ENCODE peak calls at places on chromosomes 3 and 15, in five cellular contexts. One of them, this sample, is unnamed.

GRCh38 chr15:63933522-63933921 is 99.8 kb upstream of the HERC1 start:
- DNase-seq in A549: no peak
- DNase-seq in IMR-90: peak; percentile 24
- DNase-seq in HepG2: no peak
- DNase-seq in K562: no peak
- DNase-seq in this sample: peak; percentile 8

GRCh38 chr15:91068436-91068835 is 31.6 kb upstream of the SV2B start:
- DNase-seq in A549: no peak
- DNase-seq in IMR-90: no peak
- DNase-seq in HepG2: no peak
- DNase-seq in K562: no peak
- DNase-seq in this sample: no peak

GRCh38 chr3:16060945-16061344 is 113.5 kb upstream of the GALNT15 start:
- DNase-seq in A549: peak; percentile 79
- DNase-seq in IMR-90: peak; percentile 95
- DNase-seq in HepG2: no peak
- DNase-seq in K562: no peak
- DNase-seq in this sample: no peak

GRCh38 chr3:8938021-8938420 is 25.3 kb downstream of the RAD18 start:
- DNase-seq in A549: peak; percentile 53
- DNase-seq in IMR-90: peak; percentile 59
- DNase-seq in HepG2: peak; percentile 45
- DNase-seq in K562: peak; percentile 16
- DNase-seq in this sample: peak; percentile 23

GRCh38 chr15:100060276-100060926 is 281.4 kb downstream of the ADAMTS17 start:
- DNase-seq in A549: no peak
- DNase-seq in IMR-90: peak; percentile 37
- DNase-seq in HepG2: no peak
- DNase-seq in K562: no peak
- DNase-seq in this sample: no peak

GRCh38 chr3:188943591-188943990 is 228.2 kb upstream of the TPRG1 start:
- DNase-seq in A549: no peak
- DNase-seq in IMR-90: peak; percentile 13
- DNase-seq in HepG2: no peak
- DNase-seq in K562: no peak
- DNase-seq in this sample: no peak

GRCh38 chr3:109356442-109357155 is 19.3 kb upstream of the DPPA4 start:
- DNase-seq in A549: no peak
- DNase-seq in IMR-90: no peak
- DNase-seq in HepG2: no peak
- DNase-seq in K562: no peak
- DNase-seq in this sample: no peak

GRCh38 chr15:61798631-61799030 is 261.6 kb downstream of the VPS13C start:
- DNase-seq in A549: no peak
- DNase-seq in IMR-90: no peak
- DNase-seq in HepG2: no peak
- DNase-seq in K562: no peak
- DNase-seq in this sample: no peak

GRCh38 chr3:47347217-47347801 is 33.5 kb upstream of the PTPN23 start:
- DNase-seq in A549: no peak
- DNase-seq in IMR-90: peak; percentile 79
- DNase-seq in HepG2: no peak
- DNase-seq in K562: peak; percentile 68
- DNase-seq in this sample: no peak

GRCh38 chr15:82963356-82964341 is 11.1 kb upstream of the HOMER2 start:
- DNase-seq in A549: no peak
- DNase-seq in IMR-90: no peak
- DNase-seq in HepG2: no peak
- DNase-seq in K562: no peak
- DNase-seq in this sample: no peak

GRCh38 chr3:187210555-187211327 is 13.5 kb downstream of the RTP1 start:
- DNase-seq in A549: no peak
- DNase-seq in IMR-90: peak; percentile 41
- DNase-seq in HepG2: no peak
- DNase-seq in K562: peak; percentile 20
- DNase-seq in this sample: no peak

GRCh38 chr15:58477228-58477627 is 45.4 kb downstream of the LIPC start:
- DNase-seq in A549: no peak
- DNase-seq in IMR-90: no peak
- DNase-seq in HepG2: no peak
- DNase-seq in K562: no peak
- DNase-seq in this sample: no peak

GRCh38 chr3:46082849-46083248 is 55.6 kb upstream of the XCR1 start:
- DNase-seq in A549: no peak
- DNase-seq in IMR-90: no peak
- DNase-seq in HepG2: no peak
- DNase-seq in K562: no peak
- DNase-seq in this sample: peak; percentile 39

GRCh38 chr15:93451822-93452221 is 362.8 kb upstream of the RGMA start:
- DNase-seq in A549: no peak
- DNase-seq in IMR-90: no peak
- DNase-seq in HepG2: no peak
- DNase-seq in K562: no peak
- DNase-seq in this sample: no peak

GRCh38 chr15:93452537-93453211 is 363.7 kb upstream of the RGMA start:
- DNase-seq in A549: no peak
- DNase-seq in IMR-90: no peak
- DNase-seq in HepG2: no peak
- DNase-seq in K562: no peak
- DNase-seq in this sample: no peak

GRCh38 chr15:93454788-93455187 is 365.8 kb upstream of the RGMA start:
- DNase-seq in A549: no peak
- DNase-seq in IMR-90: no peak
- DNase-seq in HepG2: no peak
- DNase-seq in K562: no peak
- DNase-seq in this sample: no peak

GRCh38 chr15:93449798-93450197 is 360.8 kb upstream of the RGMA start:
- DNase-seq in A549: no peak
- DNase-seq in IMR-90: no peak
- DNase-seq in HepG2: no peak
- DNase-seq in K562: no peak
- DNase-seq in this sample: no peak

DNA sequence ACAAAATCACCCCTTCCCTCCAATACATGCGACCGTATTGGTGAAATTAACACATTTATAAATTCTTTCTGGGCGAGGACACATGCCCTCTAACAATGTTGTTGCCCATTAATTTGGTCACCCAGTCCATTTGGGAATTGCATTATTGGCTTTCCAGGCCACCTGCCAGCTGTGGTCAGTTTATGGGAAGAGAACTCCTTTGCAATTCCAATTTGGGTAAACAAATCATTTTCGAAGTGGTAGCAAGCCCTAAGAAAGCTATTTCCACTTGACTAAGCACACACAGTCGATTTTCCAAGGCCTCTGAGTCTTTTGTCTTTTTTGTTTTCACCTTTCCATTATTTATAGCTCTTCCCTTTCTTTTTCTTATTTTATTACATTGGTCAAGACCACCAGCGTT is 362.3 kb upstream of the RGMA start:
- DNase-seq in A549: no peak
- DNase-seq in IMR-90: no peak
- DNase-seq in HepG2: no peak
- DNase-seq in K562: no peak
- DNase-seq in this sample: no peak
- TF ChIP-seq CEBPB in A549: no peak
- TF ChIP-seq CEBPB in IMR-90: no peak
- TF ChIP-seq CEBPB in HepG2: no peak
- TF ChIP-seq CEBPB in K562: no peak
- TF ChIP-seq CEBPB in this sample: no peak

GRCh38 chr3:194328080-194328571 is 23.0 kb downstream of the CPN2 start:
- DNase-seq in A549: peak; percentile 55
- DNase-seq in IMR-90: peak; percentile 72
- DNase-seq in HepG2: no peak
- DNase-seq in K562: peak; percentile 40
- DNase-seq in this sample: no peak
- TF ChIP-seq RAD21 in A549: no peak
- TF ChIP-seq RAD21 in IMR-90: no peak
- TF ChIP-seq RAD21 in HepG2: no peak
- TF ChIP-seq RAD21 in K562: no peak
- TF ChIP-seq RAD21 in this sample: no peak

DNA sequence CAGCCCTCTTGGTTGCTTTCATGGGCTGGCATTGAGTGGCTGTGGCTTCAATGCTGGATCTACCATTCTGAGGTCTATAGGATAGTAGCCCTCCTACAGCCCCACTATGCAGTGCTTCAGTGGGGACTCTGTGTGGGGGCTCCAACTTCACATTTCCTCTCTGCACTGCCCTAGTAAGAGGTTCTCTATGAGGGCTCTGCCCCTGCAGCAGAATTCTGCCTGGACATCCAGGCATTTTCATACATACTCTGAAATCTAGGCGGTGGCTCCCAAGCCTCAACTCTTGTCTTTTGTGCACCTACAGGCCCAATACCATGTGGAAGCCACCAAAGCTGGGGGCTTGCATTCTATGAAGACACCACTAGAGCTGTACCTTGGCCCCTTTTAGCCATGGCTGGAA is 195.8 kb downstream of the IGSF11 start:
- DNase-seq in A549: no peak
- DNase-seq in IMR-90: no peak
- DNase-seq in HepG2: no peak
- DNase-seq in K562: no peak
- DNase-seq in this sample: no peak
- TF ChIP-seq CEBPB in A549: no peak
- TF ChIP-seq CEBPB in IMR-90: no peak
- TF ChIP-seq CEBPB in HepG2: no peak
- TF ChIP-seq CEBPB in K562: no peak
- TF ChIP-seq CEBPB in this sample: no peak

GRCh38 chr3:128483657-128484403 is 9.2 kb downstream of the GATA2 start:
- DNase-seq in A549: no peak
- DNase-seq in IMR-90: no peak
- DNase-seq in HepG2: no peak
- DNase-seq in K562: no peak
- DNase-seq in this sample: no peak
- TF ChIP-seq RAD21 in A549: no peak
- TF ChIP-seq RAD21 in IMR-90: no peak
- TF ChIP-seq RAD21 in HepG2: no peak
- TF ChIP-seq RAD21 in K562: no peak
- TF ChIP-seq RAD21 in this sample: no peak

DNA sequence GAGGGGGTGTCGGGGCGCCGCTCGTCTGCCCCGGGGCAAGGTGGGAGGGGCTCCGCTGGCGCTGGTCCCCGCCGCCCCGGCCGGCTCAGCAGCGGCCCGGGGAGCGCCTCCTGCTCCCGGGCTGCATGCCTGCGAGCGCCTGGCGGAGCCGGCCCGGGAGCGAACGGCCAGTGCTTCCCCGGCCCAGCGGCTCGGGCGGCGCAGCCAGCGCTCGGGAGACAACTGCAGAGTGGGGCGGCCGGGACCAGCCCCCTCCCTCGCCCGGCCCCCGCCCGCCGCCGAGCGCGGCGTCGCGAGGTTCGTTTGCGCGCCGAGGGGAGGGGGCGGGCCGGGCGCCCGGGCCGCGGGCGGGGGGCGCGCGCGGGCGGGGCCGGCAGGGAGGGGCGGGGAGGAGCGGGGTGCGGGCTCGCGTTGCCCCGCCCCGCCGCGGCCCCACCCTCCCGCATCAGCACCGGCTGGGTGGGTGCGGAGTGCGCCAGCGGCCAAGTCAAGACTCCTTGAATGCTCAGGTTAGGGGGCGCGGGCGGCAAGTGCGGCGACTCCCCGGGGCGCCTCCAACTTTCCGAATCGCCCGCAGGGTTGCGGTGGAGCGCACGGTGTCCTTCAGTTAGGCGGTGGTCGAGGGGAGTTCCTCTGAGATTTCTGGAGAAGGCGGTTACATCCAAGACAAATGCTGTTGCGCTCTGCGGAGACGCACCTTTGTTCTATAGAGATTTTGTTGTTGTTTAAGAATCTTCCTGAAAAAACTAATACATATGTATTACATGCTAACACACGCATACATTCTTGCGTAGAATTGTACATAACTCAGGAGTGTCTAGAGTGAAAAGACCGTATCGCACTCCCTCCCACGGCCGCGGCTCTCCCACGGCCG is at the start of gene RGMA:
- DNase-seq in A549: no peak
- DNase-seq in IMR-90: no peak
- DNase-seq in HepG2: no peak
- DNase-seq in K562: no peak
- DNase-seq in this sample: no peak
- TF ChIP-seq CEBPB in A549: no peak
- TF ChIP-seq CEBPB in IMR-90: no peak
- TF ChIP-seq CEBPB in HepG2: no peak
- TF ChIP-seq CEBPB in K562: no peak
- TF ChIP-seq CEBPB in this sample: no peak

GRCh38 chr15:25764980-25765735 is 98.0 kb downstream of the ATP10A start:
- DNase-seq in A549: no peak
- DNase-seq in IMR-90: no peak
- DNase-seq in HepG2: no peak
- DNase-seq in K562: no peak
- DNase-seq in this sample: no peak

GRCh38 chr15:25768271-25768670 is 94.9 kb downstream of the ATP10A start:
- DNase-seq in A549: no peak
- DNase-seq in IMR-90: no peak
- DNase-seq in HepG2: no peak
- DNase-seq in K562: no peak
- DNase-seq in this sample: no peak

GRCh38 chr15:25763954-25764353 is 99.2 kb downstream of the ATP10A start:
- DNase-seq in A549: no peak
- DNase-seq in IMR-90: no peak
- DNase-seq in HepG2: no peak
- DNase-seq in K562: no peak
- DNase-seq in this sample: no peak

GRCh38 chr15:25767356-25768151 is 95.6 kb downstream of the ATP10A start:
- DNase-seq in A549: no peak
- DNase-seq in IMR-90: no peak
- DNase-seq in HepG2: no peak
- DNase-seq in K562: no peak
- DNase-seq in this sample: no peak

DNA sequence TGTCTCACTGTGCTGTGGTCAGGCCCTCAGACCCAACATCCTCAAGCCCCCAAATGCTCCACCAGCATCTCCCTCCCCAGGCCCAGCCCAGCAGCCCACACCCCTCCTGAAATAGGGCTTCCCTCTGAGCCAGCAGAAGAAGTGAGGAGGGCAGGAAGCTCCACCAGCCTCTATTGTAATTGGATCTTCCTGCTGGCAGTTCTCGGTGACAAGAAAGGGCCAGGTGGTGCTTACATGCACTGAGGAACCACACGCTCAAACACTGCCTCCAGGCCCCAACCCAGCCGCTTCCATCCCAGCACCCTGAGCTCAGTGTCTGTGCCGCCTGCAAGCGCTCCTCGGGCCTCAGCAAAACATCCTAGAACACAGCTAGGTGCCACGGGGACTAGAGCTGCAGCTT is 96.7 kb downstream of the ATP10A start:
- DNase-seq in A549: no peak
- DNase-seq in IMR-90: no peak
- DNase-seq in HepG2: no peak
- DNase-seq in K562: no peak
- DNase-seq in this sample: no peak
- TF ChIP-seq RAD21 in A549: no peak
- TF ChIP-seq RAD21 in IMR-90: no peak
- TF ChIP-seq RAD21 in HepG2: no peak
- TF ChIP-seq RAD21 in K562: no peak
- TF ChIP-seq RAD21 in this sample: no peak

This sample was measured in HCT116.